ENCODE peak calls at places on chromosomes 1 and 21, in seven cellular contexts. T is suprapubic skin, Y is omental fat pad, E is lower leg skin, M is B cell, R is BJ, N is colonic mucosa. U is an unnamed sample.

GRCh38 chr1:170670751-170671628 is 7.1 kb downstream of the PRRX1 start:
- DNase-seq in T (no peak), Y (no peak), E (no peak), M (no peak), R (no peak), N (peak), U (peak)

GRCh38 chr1:56286506-56286905 is 292.9 kb downstream of the PLPP3 start:
- DNase-seq in T (no peak), Y (no peak), E (no peak), M (no peak), R (no peak), N (no peak), U (no peak)

GRCh38 chr1:107405241-107405640 is 264.4 kb downstream of the NTNG1 start:
- DNase-seq in T (no peak), Y (no peak), E (peak), M (no peak), R (peak), N (no peak), U (no peak)

GRCh38 chr1:225602590-225603206 is 50.2 kb downstream of the ENAH start:
- DNase-seq in T (no peak), Y (no peak), E (no peak), M (no peak), R (no peak), N (no peak), U (no peak)

GRCh38 chr1:211384524-211384923 is 57.9 kb downstream of the TRAF5 start:
- DNase-seq in T (no peak), Y (no peak), E (no peak), M (no peak), R (no peak), N (no peak), U (no peak)

GRCh38 chr1:185585770-185586169 is 148.4 kb upstream of the HMCN1 start:
- DNase-seq in T (no peak), Y (no peak), E (no peak), M (no peak), R (no peak), N (peak), U (no peak)

GRCh38 chr21:39633770-39634181 is 21.0 kb downstream of the B3GALT5 start:
- DNase-seq in T (no peak), Y (no peak), E (no peak), M (no peak), R (peak), N (no peak), U (no peak)

GRCh38 chr1:109892476-109893368 is 17.9 kb upstream of the CSF1 start:
- DNase-seq in T (no peak), Y (no peak), E (no peak), M (no peak), R (no peak), N (no peak), U (no peak)

GRCh38 chr1:64033667-64034215 is 169.7 kb upstream of the UBE2U start:
- DNase-seq in T (no peak), Y (no peak), E (no peak), M (no peak), R (no peak), N (no peak), U (no peak)

GRCh38 chr1:53572061-53572801 is 113.0 kb downstream of the DMRTB1 start:
- DNase-seq in T (peak), Y (no peak), E (peak), M (no peak), R (no peak), N (no peak), U (no peak)

GRCh38 chr1:183841950-183842816 is 37.3 kb downstream of the RGL1 start:
- DNase-seq in T (no peak), Y (no peak), E (peak), M (no peak), R (peak), N (no peak), U (peak)

GRCh38 chr21:46117586-46118304 is 19.8 kb downstream of the COL6A2 start:
- DNase-seq in T (peak), Y (peak), E (no peak), M (peak), R (no peak), N (no peak), U (no peak)

GRCh38 chr1:67532452-67533216 is 102.4 kb upstream of the SERBP1 start:
- DNase-seq in T (no peak), Y (no peak), E (no peak), M (no peak), R (peak), N (peak), U (peak)

GRCh38 chr1:68174173-68175113 is 57.9 kb downstream of the WLS start:
- DNase-seq in T (peak), Y (no peak), E (peak), M (no peak), R (peak), N (peak), U (no peak)

GRCh38 chr1:170675825-170676224 is 11.9 kb downstream of the PRRX1 start:
- DNase-seq in T (no peak), Y (no peak), E (no peak), M (no peak), R (no peak), N (no peak), U (no peak)

GRCh38 chr1:43747736-43748135 is 40.4 kb downstream of the ST3GAL3 start:
- DNase-seq in T (no peak), Y (no peak), E (no peak), M (no peak), R (no peak), N (no peak), U (no peak)

GRCh38 chr1:54002544-54003248 is 15.3 kb downstream of the LDLRAD1 start:
- DNase-seq in T (no peak), Y (no peak), E (no peak), M (no peak), R (no peak), N (no peak), U (no peak)

GRCh38 chr1:2046225-2046917 is 3.8 kb upstream of the PRKCZ start:
- DNase-seq in T (no peak), Y (peak), E (no peak), M (peak), R (no peak), N (peak), U (peak)

GRCh38 chr1:75503221-75503974 is 107.5 kb downstream of the SLC44A5 start:
- DNase-seq in T (no peak), Y (no peak), E (no peak), M (no peak), R (no peak), N (no peak), U (no peak)

GRCh38 chr1:242454262-242455051 is 70.0 kb downstream of the PLD5 start:
- DNase-seq in T (no peak), Y (no peak), E (no peak), M (no peak), R (no peak), N (no peak), U (peak)

GRCh38 chr1:234851450-234852438 is 241.8 kb upstream of the IRF2BP2 start:
- DNase-seq in T (no peak), Y (no peak), E (no peak), M (no peak), R (no peak), N (no peak), U (peak)

GRCh38 chr1:227654858-227655752 is 80.0 kb downstream of the JMJD4 start:
- DNase-seq in T (no peak), Y (no peak), E (no peak), M (no peak), R (no peak), N (no peak), U (no peak)

GRCh38 chr1:97783762-97784161 is 137.1 kb downstream of the DPYD start:
- DNase-seq in T (no peak), Y (no peak), E (no peak), M (no peak), R (no peak), N (no peak), U (no peak)

GRCh38 chr1:29563571-29563970 is 327.2 kb downstream of the PTPRU start:
- DNase-seq in T (no peak), Y (no peak), E (no peak), M (no peak), R (no peak), N (no peak), U (no peak)

GRCh38 chr1:76074321-76075187 is at the start of gene ST6GALNAC3:
- DNase-seq in T (peak), Y (peak), E (peak), M (peak), R (no peak), N (peak), U (peak)

GRCh38 chr1:116008651-116009380 is 32.5 kb downstream of the SLC22A15 start:
- DNase-seq in T (no peak), Y (no peak), E (no peak), M (no peak), R (no peak), N (no peak), U (no peak)

GRCh38 chr1:145997156-145998023 is 1.0 kb upstream of the TXNIP start:
- DNase-seq in T (peak), Y (no peak), E (no peak), M (peak), R (no peak), N (no peak), U (peak)

GRCh38 chr1:201181323-201181722 is 9.3 kb upstream of the IGFN1 start:
- DNase-seq in T (no peak), Y (no peak), E (no peak), M (no peak), R (no peak), N (no peak), U (no peak)

GRCh38 chr1:147169840-147170674 is 2.2 kb downstream of the PRKAB2 start:
- DNase-seq in T (no peak), Y (no peak), E (no peak), M (no peak), R (no peak), N (no peak), U (no peak)

GRCh38 chr1:241837901-241838300 is 10.1 kb upstream of the EXO1 start:
- DNase-seq in T (no peak), Y (no peak), E (no peak), M (no peak), R (peak), N (no peak), U (no peak)

GRCh38 chr1:8822383-8823294 is 5.2 kb upstream of the RERE start:
- DNase-seq in T (peak), Y (no peak), E (peak), M (no peak), R (peak), N (peak), U (no peak)

GRCh38 chr1:234372011-234372757 is 1.1 kb upstream of the COA6 start:
- DNase-seq in T (no peak), Y (no peak), E (no peak), M (no peak), R (no peak), N (no peak), U (no peak)

GRCh38 chr1:30550365-30551220 is 172.8 kb downstream of the MATN1 start:
- DNase-seq in T (no peak), Y (no peak), E (no peak), M (no peak), R (no peak), N (no peak), U (no peak)

GRCh38 chr1:153792631-153793041 is 17.4 kb downstream of the SLC27A3 start:
- DNase-seq in T (peak), Y (no peak), E (no peak), M (no peak), R (no peak), N (no peak), U (peak)

GRCh38 chr1:172105230-172105629 is 263.9 kb downstream of the DNM3 start:
- DNase-seq in T (no peak), Y (no peak), E (no peak), M (no peak), R (no peak), N (no peak), U (no peak)
- TF ChIP-seq CTCF in T (no peak), Y (no peak), E (no peak), M (no peak), R (no peak), N (no peak), U (no peak)

DNA sequence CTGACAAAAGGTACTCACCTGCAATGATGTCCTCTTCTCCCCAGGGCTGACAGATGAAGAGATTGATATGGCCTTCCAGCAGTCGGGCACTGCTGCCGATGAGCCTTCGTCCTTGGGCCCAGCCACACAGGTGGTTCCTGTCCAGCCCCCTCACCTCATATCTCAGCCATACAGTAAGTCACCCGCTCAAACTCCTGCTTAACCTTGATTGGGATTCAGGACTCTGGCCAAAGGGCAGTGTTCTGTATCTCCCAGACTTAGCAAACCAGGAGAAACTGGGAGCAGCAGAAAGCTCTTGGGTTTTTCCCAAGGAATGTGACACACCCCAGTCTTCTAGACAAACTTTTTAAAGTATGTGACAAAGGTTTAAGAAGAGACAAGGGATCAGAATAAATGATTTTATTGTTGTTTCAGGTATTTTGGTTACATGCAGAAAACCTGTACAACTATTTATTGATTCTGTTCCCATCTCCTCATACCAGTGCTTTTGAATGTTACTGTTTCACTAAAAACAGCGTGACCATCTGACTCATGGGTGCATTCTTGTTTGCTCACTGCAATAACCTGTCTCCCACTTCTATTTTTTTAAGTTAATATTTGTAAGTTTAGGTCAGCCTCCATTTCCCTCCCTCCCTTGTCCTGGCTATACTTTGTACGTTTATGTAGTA is 124.6 kb downstream of the PEX14 start:
- DNase-seq in T (no peak), Y (no peak), E (no peak), M (no peak), R (peak), N (no peak), U (no peak)
- TF ChIP-seq CTCF in T (no peak), Y (no peak), E (no peak), M (no peak), R (no peak), N (no peak), U (no peak)

DNA sequence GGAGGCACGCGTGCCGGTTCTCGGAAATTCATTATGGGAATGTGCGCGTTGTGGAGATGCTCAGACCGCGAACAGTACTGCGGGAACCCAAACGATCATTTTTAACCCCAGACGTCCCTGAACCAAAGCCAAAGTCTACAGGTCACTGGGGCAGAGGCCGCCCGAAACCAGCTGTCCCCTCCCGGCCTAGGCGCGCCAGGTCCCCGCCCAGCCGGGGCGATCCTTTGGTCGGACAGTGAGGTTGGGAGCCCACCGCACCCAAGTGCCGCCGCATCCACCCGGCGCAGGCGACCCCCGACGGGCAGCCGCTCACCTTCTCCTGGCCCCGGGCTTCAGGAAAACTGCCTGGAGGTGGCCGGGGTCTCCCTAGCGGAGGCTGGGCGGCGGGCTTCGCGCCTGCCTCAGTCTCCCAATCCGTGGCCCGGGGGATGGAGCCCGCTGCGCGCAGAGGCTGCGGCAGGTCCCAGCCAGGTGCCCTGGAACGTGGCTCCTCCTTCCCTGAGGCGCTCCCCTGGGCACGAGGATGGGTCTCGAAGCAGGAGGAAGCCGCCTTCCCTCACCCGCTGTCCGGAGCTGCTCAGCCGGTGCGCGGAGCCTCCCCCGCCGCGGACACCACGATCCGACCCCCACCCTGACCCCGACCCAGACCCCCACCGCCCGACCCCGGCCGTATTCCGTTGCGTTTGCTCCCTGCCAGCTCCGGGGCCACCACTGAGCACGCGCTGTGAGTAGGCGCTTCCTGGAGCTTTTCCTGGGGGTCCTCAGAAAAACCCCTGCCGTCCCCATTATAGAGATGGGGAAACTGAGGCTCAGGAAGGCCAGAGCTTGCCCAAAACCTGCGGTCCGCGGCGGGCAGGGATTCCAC is 8.1 kb upstream of the SLX9 start:
- DNase-seq in T (no peak), Y (no peak), E (no peak), M (no peak), R (no peak), N (no peak), U (peak)
- TF ChIP-seq CTCF in T (no peak), Y (no peak), E (no peak), M (no peak), R (no peak), N (no peak), U (no peak)

GRCh38 chr1:218407630-218408029 is 62.5 kb downstream of the TGFB2 start:
- DNase-seq in T (no peak), Y (no peak), E (no peak), M (no peak), R (no peak), N (no peak), U (no peak)

GRCh38 chr1:218401896-218402770 is 57.0 kb downstream of the TGFB2 start:
- DNase-seq in T (no peak), Y (no peak), E (no peak), M (no peak), R (no peak), N (no peak), U (no peak)

GRCh38 chr1:218403300-218403699 is 58.2 kb downstream of the TGFB2 start:
- DNase-seq in T (no peak), Y (no peak), E (no peak), M (no peak), R (no peak), N (no peak), U (no peak)

GRCh38 chr1:218400624-218401023 is 55.5 kb downstream of the TGFB2 start:
- DNase-seq in T (no peak), Y (no peak), E (no peak), M (no peak), R (no peak), N (no peak), U (no peak)

GRCh38 chr1:218402771-218403110 is 57.6 kb downstream of the TGFB2 start:
- DNase-seq in T (no peak), Y (no peak), E (no peak), M (no peak), R (no peak), N (no peak), U (no peak)
- TF ChIP-seq CTCF in T (no peak), Y (no peak), E (no peak), M (no peak), R (no peak), N (no peak), U (no peak)

GRCh38 chr1:117710710-117711109 is 104.9 kb downstream of the TENT5C start:
- DNase-seq in T (no peak), Y (no peak), E (no peak), M (no peak), R (no peak), N (no peak), U (no peak)
- TF ChIP-seq CTCF in T (no peak), Y (no peak), E (no peak), M (no peak), R (peak), N (no peak), U (peak)

GRCh38 chr1:196902344-196902743 is 14.5 kb downstream of the CFHR4 start:
- DNase-seq in T (no peak), Y (no peak), E (no peak), M (no peak), R (no peak), N (no peak), U (no peak)
- TF ChIP-seq CTCF in T (no peak), Y (no peak), E (no peak), M (no peak), R (no peak), N (no peak), U (no peak)